ENCODE peak calls at places on chromosomes 7 and 10, in six cellular contexts. One of them, this sample, is unnamed.

GRCh38 chr10:35331894-35332640 is 4.2 kb upstream of the CCNY start:
- DNase-seq in activated CD8-positive, alpha-beta T cell treated with anti-CD3 and anti-CD28 coated beads for 36 hours: no peak
- DNase-seq in GM12865: no peak
- DNase-seq in lower leg skin: no peak
- DNase-seq in transverse colon: no peak
- DNase-seq in AG09309: peak; percentile 67
- DNase-seq in this sample: peak; percentile 69

GRCh38 chr7:120603366-120603765 is 254.6 kb downstream of the TSPAN12 start:
- DNase-seq in lower leg skin: no peak
- DNase-seq in activated CD8-positive, alpha-beta T cell treated with anti-CD3 and anti-CD28 coated beads for 36 hours: no peak
- DNase-seq in transverse colon: no peak
- DNase-seq in GM12865: no peak
- DNase-seq in AG09309: no peak
- DNase-seq in this sample: no peak

GRCh38 chr10:88292185-88292514 is 291.0 kb downstream of the RNLS start:
- DNase-seq in AG09309: no peak
- DNase-seq in transverse colon: no peak
- DNase-seq in GM12865: no peak
- DNase-seq in lower leg skin: no peak
- DNase-seq in activated CD8-positive, alpha-beta T cell treated with anti-CD3 and anti-CD28 coated beads for 36 hours: no peak
- DNase-seq in this sample: no peak

GRCh38 chr7:30984359-30985107 is 20.8 kb downstream of the GHRHR start:
- DNase-seq in activated CD8-positive, alpha-beta T cell treated with anti-CD3 and anti-CD28 coated beads for 36 hours: peak; percentile 9
- DNase-seq in AG09309: peak; percentile 5
- DNase-seq in transverse colon: no peak
- DNase-seq in GM12865: no peak
- DNase-seq in lower leg skin: no peak
- DNase-seq in this sample: no peak

GRCh38 chr7:128788446-128789412 is 3.0 kb upstream of the CCDC136 start:
- DNase-seq in transverse colon: no peak
- DNase-seq in GM12865: no peak
- DNase-seq in AG09309: no peak
- DNase-seq in lower leg skin: no peak
- DNase-seq in activated CD8-positive, alpha-beta T cell treated with anti-CD3 and anti-CD28 coated beads for 36 hours: no peak
- DNase-seq in this sample: no peak

GRCh38 chr10:89086801-89087513 is 96.4 kb downstream of the FAS start:
- DNase-seq in transverse colon: peak; percentile 35
- DNase-seq in activated CD8-positive, alpha-beta T cell treated with anti-CD3 and anti-CD28 coated beads for 36 hours: peak; percentile 66
- DNase-seq in AG09309: peak; percentile 98
- DNase-seq in lower leg skin: peak; percentile 84
- DNase-seq in GM12865: no peak
- DNase-seq in this sample: peak; percentile 86

GRCh38 chr10:132862485-132863420 is 76.8 kb upstream of the NKX6-2 start:
- DNase-seq in activated CD8-positive, alpha-beta T cell treated with anti-CD3 and anti-CD28 coated beads for 36 hours: no peak
- DNase-seq in GM12865: no peak
- DNase-seq in lower leg skin: no peak
- DNase-seq in AG09309: no peak
- DNase-seq in transverse colon: peak; percentile 4
- DNase-seq in this sample: no peak

GRCh38 chr10:28532223-28532508 is 752 bp upstream of the WAC start:
- DNase-seq in GM12865: no peak
- DNase-seq in transverse colon: no peak
- DNase-seq in activated CD8-positive, alpha-beta T cell treated with anti-CD3 and anti-CD28 coated beads for 36 hours: peak; percentile 74
- DNase-seq in lower leg skin: peak; percentile 44
- DNase-seq in AG09309: no peak
- DNase-seq in this sample: peak; percentile 2

GRCh38 chr7:93327006-93327633 is 95.0 kb downstream of the VPS50 start:
- DNase-seq in transverse colon: no peak
- DNase-seq in activated CD8-positive, alpha-beta T cell treated with anti-CD3 and anti-CD28 coated beads for 36 hours: no peak
- DNase-seq in AG09309: peak; percentile 67
- DNase-seq in GM12865: no peak
- DNase-seq in lower leg skin: no peak
- DNase-seq in this sample: peak; percentile 36

GRCh38 chr10:60816624-60817023 is 38.3 kb downstream of the CDK1 start:
- DNase-seq in AG09309: peak; percentile 84
- DNase-seq in activated CD8-positive, alpha-beta T cell treated with anti-CD3 and anti-CD28 coated beads for 36 hours: peak; percentile 33
- DNase-seq in GM12865: peak; percentile 75
- DNase-seq in transverse colon: peak; percentile 34
- DNase-seq in lower leg skin: peak; percentile 63
- DNase-seq in this sample: peak; percentile 73

GRCh38 chr7:155975490-155975889 is 163.2 kb upstream of the SHH start:
- DNase-seq in lower leg skin: no peak
- DNase-seq in AG09309: no peak
- DNase-seq in transverse colon: peak; percentile 3
- DNase-seq in GM12865: no peak
- DNase-seq in activated CD8-positive, alpha-beta T cell treated with anti-CD3 and anti-CD28 coated beads for 36 hours: no peak
- DNase-seq in this sample: no peak

GRCh38 chr7:38855867-38856266 is 53.1 kb downstream of the VPS41 start:
- DNase-seq in AG09309: no peak
- DNase-seq in transverse colon: no peak
- DNase-seq in GM12865: no peak
- DNase-seq in lower leg skin: no peak
- DNase-seq in activated CD8-positive, alpha-beta T cell treated with anti-CD3 and anti-CD28 coated beads for 36 hours: no peak
- DNase-seq in this sample: no peak

GRCh38 chr7:100174582-100174981 is 2.6 kb downstream of the GPC2 start:
- DNase-seq in GM12865: no peak
- DNase-seq in activated CD8-positive, alpha-beta T cell treated with anti-CD3 and anti-CD28 coated beads for 36 hours: no peak
- DNase-seq in transverse colon: no peak
- DNase-seq in AG09309: no peak
- DNase-seq in lower leg skin: no peak
- DNase-seq in this sample: no peak

GRCh38 chr10:126199221-126199998 is 188.9 kb downstream of the ADAM12 start:
- DNase-seq in activated CD8-positive, alpha-beta T cell treated with anti-CD3 and anti-CD28 coated beads for 36 hours: no peak
- DNase-seq in lower leg skin: no peak
- DNase-seq in transverse colon: no peak
- DNase-seq in AG09309: peak; percentile 99
- DNase-seq in GM12865: no peak
- DNase-seq in this sample: peak; percentile 97

GRCh38 chr7:151992375-151992774 is 33.1 kb upstream of the GALNT11 start:
- DNase-seq in transverse colon: peak; percentile 39
- DNase-seq in lower leg skin: peak; percentile 51
- DNase-seq in AG09309: no peak
- DNase-seq in activated CD8-positive, alpha-beta T cell treated with anti-CD3 and anti-CD28 coated beads for 36 hours: peak; percentile 69
- DNase-seq in GM12865: peak; percentile 29
- DNase-seq in this sample: no peak

GRCh38 chr7:28922618-28923331 is 35.4 kb downstream of the TRIL start:
- DNase-seq in AG09309: no peak
- DNase-seq in activated CD8-positive, alpha-beta T cell treated with anti-CD3 and anti-CD28 coated beads for 36 hours: peak; percentile 81
- DNase-seq in lower leg skin: peak; percentile 45
- DNase-seq in GM12865: peak; percentile 79
- DNase-seq in transverse colon: peak; percentile 76
- DNase-seq in this sample: peak; percentile 38

GRCh38 chr7:132030161-132030568 is 473.7 kb upstream of the PODXL start:
- DNase-seq in GM12865: no peak
- DNase-seq in transverse colon: peak; percentile 52
- DNase-seq in AG09309: no peak
- DNase-seq in activated CD8-positive, alpha-beta T cell treated with anti-CD3 and anti-CD28 coated beads for 36 hours: no peak
- DNase-seq in lower leg skin: no peak
- DNase-seq in this sample: no peak

GRCh38 chr7:72706521-72706920 is 121.5 kb downstream of the TYW1B start:
- DNase-seq in transverse colon: no peak
- DNase-seq in GM12865: no peak
- DNase-seq in AG09309: no peak
- DNase-seq in lower leg skin: no peak
- DNase-seq in activated CD8-positive, alpha-beta T cell treated with anti-CD3 and anti-CD28 coated beads for 36 hours: no peak
- DNase-seq in this sample: no peak

GRCh38 chr7:98420966-98421612 is 20.2 kb upstream of the BAIAP2L1 start:
- DNase-seq in GM12865: peak; percentile 81
- DNase-seq in activated CD8-positive, alpha-beta T cell treated with anti-CD3 and anti-CD28 coated beads for 36 hours: peak; percentile 73
- DNase-seq in transverse colon: peak; percentile 85
- DNase-seq in lower leg skin: no peak
- DNase-seq in AG09309: no peak
- DNase-seq in this sample: no peak

GRCh38 chr10:36048780-36049179 is 406.7 kb upstream of the FZD8 start:
- DNase-seq in lower leg skin: no peak
- DNase-seq in transverse colon: no peak
- DNase-seq in activated CD8-positive, alpha-beta T cell treated with anti-CD3 and anti-CD28 coated beads for 36 hours: no peak
- DNase-seq in GM12865: no peak
- DNase-seq in AG09309: no peak
- DNase-seq in this sample: no peak

GRCh38 chr10:71025535-71025934 is 137.2 kb upstream of the PCBD1 start:
- DNase-seq in GM12865: no peak
- DNase-seq in AG09309: no peak
- DNase-seq in transverse colon: no peak
- DNase-seq in lower leg skin: no peak
- DNase-seq in activated CD8-positive, alpha-beta T cell treated with anti-CD3 and anti-CD28 coated beads for 36 hours: no peak
- DNase-seq in this sample: no peak

GRCh38 chr10:26780793-26781601 is 79.8 kb downstream of the ABI1 start:
- DNase-seq in activated CD8-positive, alpha-beta T cell treated with anti-CD3 and anti-CD28 coated beads for 36 hours: peak; percentile 37
- DNase-seq in lower leg skin: peak; percentile 71
- DNase-seq in AG09309: peak; percentile 77
- DNase-seq in GM12865: peak; percentile 67
- DNase-seq in transverse colon: no peak
- DNase-seq in this sample: peak; percentile 44

GRCh38 chr7:25376207-25376606 is 147.9 kb upstream of the NPVF start:
- DNase-seq in GM12865: no peak
- DNase-seq in activated CD8-positive, alpha-beta T cell treated with anti-CD3 and anti-CD28 coated beads for 36 hours: no peak
- DNase-seq in lower leg skin: no peak
- DNase-seq in transverse colon: no peak
- DNase-seq in AG09309: no peak
- DNase-seq in this sample: no peak

GRCh38 chr10:21524526-21525366 is 736 bp downstream of the SKIDA1 start:
- DNase-seq in activated CD8-positive, alpha-beta T cell treated with anti-CD3 and anti-CD28 coated beads for 36 hours: peak; percentile 16
- DNase-seq in transverse colon: no peak
- DNase-seq in AG09309: no peak
- DNase-seq in lower leg skin: no peak
- DNase-seq in GM12865: no peak
- DNase-seq in this sample: no peak

DNA sequence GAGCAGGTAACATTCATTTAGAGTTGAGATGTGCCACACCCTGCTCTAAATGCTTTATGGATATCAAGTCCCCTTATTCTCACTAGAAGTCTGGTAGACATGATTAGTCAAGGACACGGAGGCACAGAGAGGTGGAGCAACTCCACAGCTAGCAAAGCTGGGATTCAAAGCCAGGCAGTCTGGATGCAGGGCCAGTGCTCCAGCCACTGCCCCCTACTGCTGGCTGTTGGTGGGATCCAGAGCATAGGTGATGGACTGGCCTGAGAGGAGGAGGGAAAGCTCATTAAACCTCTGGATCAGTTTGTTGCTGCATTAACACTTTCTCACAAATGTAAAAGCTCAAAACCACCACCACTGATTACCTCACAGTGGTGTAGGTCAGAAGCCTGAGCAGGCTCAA is 22.6 kb upstream of the KBTBD2 start:
- DNase-seq in AG09309: no peak
- DNase-seq in GM12865: no peak
- DNase-seq in lower leg skin: no peak
- DNase-seq in transverse colon: no peak
- DNase-seq in activated CD8-positive, alpha-beta T cell treated with anti-CD3 and anti-CD28 coated beads for 36 hours: no peak
- DNase-seq in this sample: no peak
- TF ChIP-seq CTCF in AG09309: no peak
- TF ChIP-seq CTCF in GM12865: no peak
- TF ChIP-seq CTCF in lower leg skin: no peak
- TF ChIP-seq CTCF in transverse colon: no peak
- TF ChIP-seq CTCF in activated CD8-positive, alpha-beta T cell treated with anti-CD3 and anti-CD28 coated beads for 36 hours: no peak
- TF ChIP-seq CTCF in this sample: no peak

DNA sequence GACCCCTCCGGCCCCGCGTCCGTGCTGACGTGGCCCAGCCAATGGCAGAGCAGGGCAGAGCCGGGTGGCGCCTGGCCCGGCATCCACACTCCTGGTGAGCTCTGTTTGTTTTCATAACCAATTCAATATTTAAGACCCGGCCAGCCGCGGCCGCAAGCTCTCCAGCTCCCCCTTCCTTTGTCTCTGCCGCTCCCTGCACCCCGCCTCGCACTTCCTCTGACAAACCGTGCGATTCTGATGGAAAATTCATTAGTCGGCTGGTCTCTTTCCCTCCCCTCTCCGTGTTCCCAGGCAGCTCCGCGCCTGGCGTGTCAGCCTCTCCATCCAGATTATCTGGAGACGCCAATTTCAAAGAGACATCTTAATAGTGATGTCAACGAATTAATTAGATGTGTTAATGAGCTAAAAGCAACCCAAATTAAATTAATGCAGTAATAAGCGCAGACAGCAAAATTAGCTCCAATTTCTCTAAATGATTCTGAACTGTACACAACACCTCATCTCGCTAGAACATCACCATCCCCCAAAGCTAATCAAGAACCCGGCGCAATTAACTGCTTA is 55.3 kb downstream of the MICALL2 start:
- DNase-seq in GM12865: no peak
- DNase-seq in transverse colon: no peak
- DNase-seq in activated CD8-positive, alpha-beta T cell treated with anti-CD3 and anti-CD28 coated beads for 36 hours: no peak
- DNase-seq in AG09309: no peak
- DNase-seq in lower leg skin: no peak
- DNase-seq in this sample: peak; percentile 14
- TF ChIP-seq CTCF in GM12865: no peak
- TF ChIP-seq CTCF in transverse colon: no peak
- TF ChIP-seq CTCF in activated CD8-positive, alpha-beta T cell treated with anti-CD3 and anti-CD28 coated beads for 36 hours: no peak
- TF ChIP-seq CTCF in AG09309: peak; percentile 29
- TF ChIP-seq CTCF in lower leg skin: no peak
- TF ChIP-seq CTCF in this sample: peak; percentile 19

GRCh38 chr7:127254163-127254684 is 1.5 kb upstream of the GRM8 start:
- DNase-seq in activated CD8-positive, alpha-beta T cell treated with anti-CD3 and anti-CD28 coated beads for 36 hours: no peak
- DNase-seq in AG09309: no peak
- DNase-seq in lower leg skin: no peak
- DNase-seq in GM12865: no peak
- DNase-seq in transverse colon: no peak
- DNase-seq in this sample: no peak
- TF ChIP-seq CTCF in activated CD8-positive, alpha-beta T cell treated with anti-CD3 and anti-CD28 coated beads for 36 hours: peak; percentile 45
- TF ChIP-seq CTCF in AG09309: no peak
- TF ChIP-seq CTCF in lower leg skin: no peak
- TF ChIP-seq CTCF in GM12865: no peak
- TF ChIP-seq CTCF in transverse colon: peak; percentile 4
- TF ChIP-seq CTCF in this sample: no peak

GRCh38 chr10:5442056-5442989 is 30.0 kb downstream of the NET1 start:
- DNase-seq in GM12865: peak; percentile 59
- DNase-seq in transverse colon: no peak
- DNase-seq in lower leg skin: peak; percentile 62
- DNase-seq in AG09309: no peak
- DNase-seq in activated CD8-positive, alpha-beta T cell treated with anti-CD3 and anti-CD28 coated beads for 36 hours: peak; percentile 25
- DNase-seq in this sample: no peak
- TF ChIP-seq CTCF in GM12865: peak; percentile 58
- TF ChIP-seq CTCF in transverse colon: peak; percentile 85
- TF ChIP-seq CTCF in lower leg skin: no peak
- TF ChIP-seq CTCF in AG09309: peak; percentile 60
- TF ChIP-seq CTCF in activated CD8-positive, alpha-beta T cell treated with anti-CD3 and anti-CD28 coated beads for 36 hours: peak; percentile 95
- TF ChIP-seq CTCF in this sample: peak; percentile 68

GRCh38 chr10:52752801-52753437 is 19.7 kb downstream of the MBL2 start:
- DNase-seq in lower leg skin: no peak
- DNase-seq in activated CD8-positive, alpha-beta T cell treated with anti-CD3 and anti-CD28 coated beads for 36 hours: no peak
- DNase-seq in transverse colon: no peak
- DNase-seq in GM12865: no peak
- DNase-seq in AG09309: no peak
- DNase-seq in this sample: no peak
- TF ChIP-seq CTCF in lower leg skin: no peak
- TF ChIP-seq CTCF in activated CD8-positive, alpha-beta T cell treated with anti-CD3 and anti-CD28 coated beads for 36 hours: no peak
- TF ChIP-seq CTCF in transverse colon: no peak
- TF ChIP-seq CTCF in GM12865: no peak
- TF ChIP-seq CTCF in AG09309: no peak
- TF ChIP-seq CTCF in this sample: no peak

DNA sequence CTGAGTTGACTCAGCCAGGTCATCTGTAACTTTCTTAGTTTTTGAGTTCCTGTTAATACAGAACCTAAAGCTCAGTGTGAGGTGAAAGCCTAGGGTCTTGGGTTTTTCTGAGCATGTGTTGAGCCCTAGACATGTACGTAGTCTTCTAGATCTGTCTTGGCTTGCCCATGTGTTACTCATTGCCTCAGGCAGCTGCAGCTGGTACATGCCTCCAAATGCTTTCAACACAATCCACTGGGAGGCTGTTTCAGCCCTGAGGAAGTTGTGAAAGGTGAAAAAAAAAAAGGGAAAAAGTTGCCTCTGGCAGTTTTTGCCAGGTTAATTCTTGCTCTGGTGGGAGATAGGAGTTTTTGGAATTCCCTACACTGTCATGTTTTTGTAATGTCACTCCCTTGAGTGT is 134.6 kb downstream of the RNF216 start:
- DNase-seq in AG09309: peak; percentile 44
- DNase-seq in lower leg skin: no peak
- DNase-seq in activated CD8-positive, alpha-beta T cell treated with anti-CD3 and anti-CD28 coated beads for 36 hours: no peak
- DNase-seq in transverse colon: no peak
- DNase-seq in GM12865: no peak
- DNase-seq in this sample: peak; percentile 44
- TF ChIP-seq CTCF in AG09309: no peak
- TF ChIP-seq CTCF in lower leg skin: no peak
- TF ChIP-seq CTCF in activated CD8-positive, alpha-beta T cell treated with anti-CD3 and anti-CD28 coated beads for 36 hours: no peak
- TF ChIP-seq CTCF in transverse colon: no peak
- TF ChIP-seq CTCF in GM12865: no peak
- TF ChIP-seq CTCF in this sample: no peak